ENCODE peak calls at places on chromosomes 7 and 10, in eight cellular contexts. X is WERI-Rb-1, D is suprapubic skin, L is SJSA1, N is endodermal cell, Q is gastrocnemius medialis, P is GM23248, M is cardiac muscle cell. J is an unnamed sample.
A peak's percentile ranks its signal among the peaks of the same experiment; 100 is the strongest.

GRCh38 chr7:68936501-68936900 is 661.8 kb upstream of the AUTS2 start:
- DNase-seq in X (no peak), D (no peak), L (no peak), N (no peak), Q (no peak), P (no peak), M (peak; percentile 10), J (no peak)

GRCh38 chr7:157565201-157565626 is 228.4 kb downstream of the DNAJB6 start:
- DNase-seq in X (no peak), D (no peak), L (peak; percentile 61), N (no peak), Q (no peak), P (no peak), M (no peak), J (no peak)

GRCh38 chr7:123945938-123946337 is 20.9 kb downstream of the SPAM1 start:
- DNase-seq in X (no peak), D (no peak), L (no peak), N (no peak), Q (no peak), P (no peak), M (no peak), J (no peak)

GRCh38 chr7:3887071-3887691 is 586.1 kb downstream of the SDK1 start:
- DNase-seq in X (no peak), D (no peak), L (no peak), N (no peak), Q (no peak), P (no peak), M (no peak), J (no peak)

GRCh38 chr10:63586048-63586447 is 64.8 kb downstream of the REEP3 start:
- DNase-seq in X (no peak), D (no peak), L (no peak), N (no peak), Q (no peak), P (no peak), M (no peak), J (no peak)

GRCh38 chr7:156602283-156602682 is 38.3 kb upstream of the RNF32 start:
- DNase-seq in X (no peak), D (no peak), L (no peak), N (no peak), Q (no peak), P (no peak), M (no peak), J (no peak)

GRCh38 chr7:24721378-24722030 is 35.8 kb downstream of the GSDME start:
- DNase-seq in X (no peak), D (no peak), L (no peak), N (peak; percentile 30), Q (no peak), P (no peak), M (no peak), J (no peak)

GRCh38 chr10:84256510-84257342 is 11.9 kb downstream of the RGR start:
- DNase-seq in X (peak; percentile 72), D (no peak), L (no peak), N (peak; percentile 90), Q (no peak), P (peak; percentile 69), M (peak; percentile 52), J (peak; percentile 21)

GRCh38 chr10:67839957-67840356 is 2.0 kb upstream of the DNAJC12 start:
- DNase-seq in X (no peak), D (no peak), L (peak; percentile 25), N (no peak), Q (no peak), P (peak; percentile 28), M (no peak), J (no peak)

DNA sequence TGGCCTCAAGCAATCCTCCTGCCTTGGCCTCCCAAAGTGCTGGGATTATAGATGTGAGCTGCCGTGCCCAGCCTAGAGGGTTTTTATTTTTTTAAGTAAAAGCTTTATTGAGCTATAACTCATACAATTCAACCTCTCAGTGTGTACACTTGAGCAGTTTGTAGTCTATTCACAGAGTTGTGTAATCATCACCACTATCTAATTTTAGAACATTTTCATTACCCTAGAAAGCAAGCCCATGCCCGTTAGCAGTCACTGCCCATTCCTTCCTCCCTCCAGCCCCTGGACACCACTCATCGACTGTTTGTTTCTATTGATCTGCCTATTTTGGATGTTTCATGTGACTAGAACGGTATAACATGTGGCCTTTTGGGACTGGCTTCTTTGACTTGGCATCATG is 25.7 kb upstream of the SEC61A2 start:
- DNase-seq in X (no peak), D (no peak), L (no peak), N (no peak), Q (no peak), P (no peak), M (no peak), J (no peak)
- H3K36me3 ChIP-seq in X (no peaks in the 10 kb centered on the region), D (peaks cover 74% of the 10 kb centered on the region), L (peaks cover 53% of the 10 kb centered on the region), N (peaks cover 74% of the 10 kb centered on the region), Q (peaks cover 6% of the 10 kb centered on the region), P (peaks cover 11% of the 10 kb centered on the region), M (peaks cover 47% of the 10 kb centered on the region), J (peaks cover 99% of the 10 kb centered on the region)

DNA sequence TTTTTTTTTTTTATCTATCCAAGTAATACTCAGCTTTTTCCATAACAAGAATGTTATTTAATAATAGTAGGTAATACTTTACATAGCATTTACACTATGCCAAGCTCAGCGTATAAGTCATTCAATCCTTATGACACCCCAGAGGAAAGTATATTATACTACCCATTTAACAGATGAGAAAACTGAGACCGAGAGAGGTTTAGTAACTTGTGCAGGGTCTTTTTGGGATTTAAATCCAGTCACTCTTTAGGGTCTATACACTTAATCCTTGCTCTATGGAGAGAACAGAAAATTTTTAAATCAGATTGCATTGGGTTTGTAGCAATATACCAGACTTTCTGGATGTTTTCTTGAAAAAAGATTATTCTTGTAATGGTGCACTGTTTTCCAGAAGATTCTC is 192.2 kb downstream of the ARHGAP21 start:
- DNase-seq in X (no peak), D (no peak), L (no peak), N (no peak), Q (no peak), P (no peak), M (no peak), J (no peak)
- H3K36me3 ChIP-seq in X (no peaks in the 10 kb centered on the region), D (peaks cover 95% of the 10 kb centered on the region), L (peaks cover 5% of the 10 kb centered on the region), N (peaks cover 47% of the 10 kb centered on the region), Q (peaks cover 6% of the 10 kb centered on the region), P (peaks cover 21% of the 10 kb centered on the region), M (peaks cover 22% of the 10 kb centered on the region), J (peaks cover 83% of the 10 kb centered on the region)

GRCh38 chr7:98984126-98984525 is 105.8 kb downstream of the TRRAP start:
- DNase-seq in X (no peak), D (peak; percentile 23), L (no peak), N (no peak), Q (no peak), P (no peak), M (no peak), J (no peak)

GRCh38 chr7:98978672-98979071 is 100.3 kb downstream of the TRRAP start:
- DNase-seq in X (no peak), D (no peak), L (peak; percentile 40), N (no peak), Q (no peak), P (no peak), M (no peak), J (no peak)

GRCh38 chr7:98985945-98986344 is 107.6 kb downstream of the TRRAP start:
- DNase-seq in X (no peak), D (no peak), L (no peak), N (no peak), Q (no peak), P (no peak), M (no peak), J (no peak)

GRCh38 chr7:98981701-98982100 is 103.4 kb downstream of the TRRAP start:
- DNase-seq in X (no peak), D (no peak), L (peak; percentile 32), N (no peak), Q (no peak), P (no peak), M (no peak), J (no peak)

GRCh38 chr7:98982686-98983085 is 104.4 kb downstream of the TRRAP start:
- DNase-seq in X (no peak), D (no peak), L (no peak), N (no peak), Q (no peak), P (no peak), M (no peak), J (no peak)
- H3K36me3 ChIP-seq in X (peaks cover 92% of the 10 kb centered on the region), D (peaks cover 93% of the 10 kb centered on the region), L (peaks cover 96% of the 10 kb centered on the region), N (peaks cover 98% of the 10 kb centered on the region), Q (peaks cover 5% of the 10 kb centered on the region), P (peaks cover 72% of the 10 kb centered on the region), M (peaks cover 86% of the 10 kb centered on the region), J (peaks cover 100% of the 10 kb centered on the region)

GRCh38 chr10:132913559-132914115 is 28.7 kb downstream of the CFAP46 start:
- DNase-seq in X (no peak), D (no peak), L (no peak), N (no peak), Q (no peak), P (no peak), M (no peak), J (peak; percentile 3)
- H3K36me3 ChIP-seq in X (no peaks in the 10 kb centered on the region), D (no peaks in the 10 kb centered on the region), L (no peaks in the 10 kb centered on the region), N (no peaks in the 10 kb centered on the region), Q (no peaks in the 10 kb centered on the region), P (no peaks in the 10 kb centered on the region), M (no peaks in the 10 kb centered on the region), J (no peaks in the 10 kb centered on the region)

DNA sequence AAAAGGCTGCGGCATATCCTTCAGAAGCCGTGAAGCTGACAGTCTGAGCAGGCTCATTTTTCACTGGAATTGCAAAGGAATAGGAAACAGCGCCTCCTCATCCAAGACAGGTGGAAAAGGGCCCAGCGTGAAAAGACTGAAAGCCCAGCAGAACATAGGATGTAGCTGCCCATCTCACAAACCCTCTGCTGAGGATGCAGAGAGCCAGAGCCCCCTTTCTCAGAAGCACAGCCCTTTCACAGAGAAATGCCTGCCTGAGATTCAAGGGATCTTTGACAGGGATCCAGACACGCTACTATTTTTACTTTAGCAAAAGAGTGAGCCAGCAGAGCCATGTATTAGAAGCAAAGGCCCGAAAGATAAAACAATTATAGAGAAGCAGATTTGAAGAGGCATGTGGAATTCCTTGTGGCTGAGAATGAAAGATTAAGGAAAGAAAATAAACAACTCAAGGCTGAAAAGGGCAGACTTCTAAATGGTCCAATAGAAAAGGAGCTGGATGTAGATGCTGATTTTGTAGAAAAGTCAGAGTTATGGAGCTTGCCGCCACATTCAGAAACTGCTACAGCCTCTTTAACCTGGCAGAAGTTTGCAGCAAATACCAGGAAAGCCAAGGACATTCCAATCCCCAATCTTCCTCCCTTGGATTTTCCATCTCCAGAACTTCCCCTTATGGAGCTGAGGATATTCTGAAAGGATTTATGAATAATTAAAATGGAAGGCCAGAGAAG is 36.9 kb downstream of the GDI2 start:
- DNase-seq in X (no peak), D (no peak), L (no peak), N (peak; percentile 71), Q (no peak), P (peak; percentile 41), M (peak; percentile 62), J (no peak)
- H3K36me3 ChIP-seq in X (no peaks in the 10 kb centered on the region), D (peaks cover 34% of the 10 kb centered on the region), L (peaks cover 74% of the 10 kb centered on the region), N (peaks cover 87% of the 10 kb centered on the region), Q (no peaks in the 10 kb centered on the region), P (peaks cover 26% of the 10 kb centered on the region), M (peaks cover 5% of the 10 kb centered on the region), J (no peaks in the 10 kb centered on the region)

GRCh38 chr7:55065079-55065478 is 46.3 kb downstream of the EGFR start:
- DNase-seq in X (no peak), D (no peak), L (peak; percentile 94), N (no peak), Q (peak; percentile 63), P (peak; percentile 100), M (no peak), J (no peak)
- H3K36me3 ChIP-seq in X (no peaks in the 10 kb centered on the region), D (no peaks in the 10 kb centered on the region), L (peaks cover 5% of the 10 kb centered on the region), N (no peaks in the 10 kb centered on the region), Q (no peaks in the 10 kb centered on the region), P (no peaks in the 10 kb centered on the region), M (no peaks in the 10 kb centered on the region), J (no peaks in the 10 kb centered on the region)

J was measured in tibial nerve.